ENCODE peak calls at places on chromosome 16, in eight cellular contexts. One of them, this sample, is unnamed. For H3K27me3, the result is how much of the 10 kb centered on the place peaks cover.

GRCh38 chr16:21158208-21159110 is at the start of gene LDAF1:
- DNase-seq in endodermal cell: peak
- DNase-seq in brain microvascular endothelial cell: peak
- DNase-seq in transverse colon: peak
- DNase-seq in SK-N-SH: peak
- DNase-seq in mesendoderm: peak
- DNase-seq in colonic mucosa: peak
- DNase-seq in uterus: peak
- DNase-seq in this sample: peak

GRCh38 chr16:4987250-4987579 is 29.1 kb downstream of the SEC14L5 start:
- DNase-seq in transverse colon: no peak
- DNase-seq in SK-N-SH: no peak
- DNase-seq in uterus: no peak
- DNase-seq in endodermal cell: no peak
- DNase-seq in mesendoderm: no peak
- DNase-seq in colonic mucosa: no peak
- DNase-seq in brain microvascular endothelial cell: no peak
- DNase-seq in this sample: no peak

GRCh38 chr16:81500833-81501521 is 56.4 kb downstream of the CMIP start:
- DNase-seq in mesendoderm: no peak
- DNase-seq in uterus: no peak
- DNase-seq in SK-N-SH: no peak
- DNase-seq in transverse colon: no peak
- DNase-seq in endodermal cell: no peak
- DNase-seq in brain microvascular endothelial cell: peak
- DNase-seq in colonic mucosa: no peak
- DNase-seq in this sample: peak

GRCh38 chr16:23729503-23730424 is 16.7 kb upstream of the ERN2 start:
- DNase-seq in SK-N-SH: no peak
- DNase-seq in uterus: no peak
- DNase-seq in brain microvascular endothelial cell: peak
- DNase-seq in endodermal cell: peak
- DNase-seq in mesendoderm: peak
- DNase-seq in transverse colon: peak
- DNase-seq in colonic mucosa: peak
- DNase-seq in this sample: peak

GRCh38 chr16:30091474-30092372 is at the start of gene TBX6:
- DNase-seq in uterus: peak
- DNase-seq in endodermal cell: peak
- DNase-seq in SK-N-SH: peak
- DNase-seq in transverse colon: peak
- DNase-seq in colonic mucosa: peak
- DNase-seq in mesendoderm: peak
- DNase-seq in brain microvascular endothelial cell: peak
- DNase-seq in this sample: peak

GRCh38 chr16:70250748-70251650 is 741 bp downstream of the EXOSC6 start:
- DNase-seq in endodermal cell: peak
- DNase-seq in colonic mucosa: peak
- DNase-seq in brain microvascular endothelial cell: peak
- DNase-seq in mesendoderm: peak
- DNase-seq in uterus: no peak
- DNase-seq in SK-N-SH: peak
- DNase-seq in transverse colon: peak
- DNase-seq in this sample: peak

GRCh38 chr16:9570521-9570920 is 479.1 kb downstream of the HAPSTR1 start:
- DNase-seq in colonic mucosa: no peak
- DNase-seq in SK-N-SH: no peak
- DNase-seq in transverse colon: no peak
- DNase-seq in brain microvascular endothelial cell: no peak
- DNase-seq in endodermal cell: no peak
- DNase-seq in uterus: no peak
- DNase-seq in mesendoderm: no peak
- DNase-seq in this sample: no peak

GRCh38 chr16:81758376-81758775 is 20.7 kb upstream of the PLCG2 start:
- DNase-seq in transverse colon: no peak
- DNase-seq in brain microvascular endothelial cell: peak
- DNase-seq in uterus: no peak
- DNase-seq in endodermal cell: no peak
- DNase-seq in SK-N-SH: no peak
- DNase-seq in colonic mucosa: no peak
- DNase-seq in mesendoderm: no peak
- DNase-seq in this sample: no peak

GRCh38 chr16:57648590-57649442 is 19.3 kb upstream of the ADGRG3 start:
- DNase-seq in endodermal cell: peak
- DNase-seq in brain microvascular endothelial cell: peak
- DNase-seq in uterus: peak
- DNase-seq in mesendoderm: peak
- DNase-seq in SK-N-SH: peak
- DNase-seq in colonic mucosa: peak
- DNase-seq in transverse colon: peak
- DNase-seq in this sample: peak
- H3K27me3 ChIP-seq in endodermal cell: under half
- H3K27me3 ChIP-seq in brain microvascular endothelial cell: under half
- H3K27me3 ChIP-seq in uterus: under half
- H3K27me3 ChIP-seq in mesendoderm: under half
- H3K27me3 ChIP-seq in SK-N-SH: under half
- H3K27me3 ChIP-seq in colonic mucosa: under half
- H3K27me3 ChIP-seq in transverse colon: under half
- H3K27me3 ChIP-seq in this sample: under half

DNA sequence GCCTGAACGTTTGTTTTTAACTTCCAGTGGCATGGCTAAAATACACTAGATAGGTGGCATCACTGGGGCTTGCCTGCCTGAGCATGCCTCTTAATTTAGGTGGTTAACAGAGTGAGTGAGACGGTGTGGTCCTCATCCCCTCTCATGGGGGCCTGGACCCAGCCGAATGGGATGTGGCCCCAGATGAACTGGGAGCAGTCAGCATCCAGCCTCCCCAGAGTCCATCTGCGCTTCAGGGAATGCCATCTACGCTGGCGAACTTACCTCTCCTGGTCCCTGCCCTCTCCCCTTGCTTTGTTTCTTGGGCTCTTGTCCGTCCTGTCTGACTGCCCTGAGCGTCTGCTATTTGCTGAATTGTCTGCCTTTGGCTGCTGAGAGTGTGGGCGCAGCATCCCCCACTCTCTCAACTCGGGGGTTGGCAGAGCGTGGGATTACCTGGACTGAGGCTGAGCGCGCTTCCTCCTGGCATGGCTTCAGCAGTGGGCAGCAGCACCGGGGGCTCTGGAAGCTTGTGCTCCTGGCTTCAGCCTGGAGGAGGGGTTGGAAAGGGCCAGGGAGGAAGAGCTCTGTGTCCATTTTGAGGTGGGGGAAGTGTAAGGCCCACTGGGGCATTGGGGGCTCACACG is 2.1 kb downstream of the RAB40C start:
- DNase-seq in brain microvascular endothelial cell: no peak
- DNase-seq in SK-N-SH: no peak
- DNase-seq in transverse colon: no peak
- DNase-seq in endodermal cell: no peak
- DNase-seq in uterus: no peak
- DNase-seq in colonic mucosa: no peak
- DNase-seq in mesendoderm: no peak
- DNase-seq in this sample: no peak
- H3K4me3 ChIP-seq in brain microvascular endothelial cell: no peak
- H3K4me3 ChIP-seq in SK-N-SH: no peak
- H3K4me3 ChIP-seq in transverse colon: no peak
- H3K4me3 ChIP-seq in endodermal cell: no peak
- H3K4me3 ChIP-seq in uterus: no peak
- H3K4me3 ChIP-seq in colonic mucosa: no peak
- H3K4me3 ChIP-seq in mesendoderm: no peak
- H3K4me3 ChIP-seq in this sample: no peak

DNA sequence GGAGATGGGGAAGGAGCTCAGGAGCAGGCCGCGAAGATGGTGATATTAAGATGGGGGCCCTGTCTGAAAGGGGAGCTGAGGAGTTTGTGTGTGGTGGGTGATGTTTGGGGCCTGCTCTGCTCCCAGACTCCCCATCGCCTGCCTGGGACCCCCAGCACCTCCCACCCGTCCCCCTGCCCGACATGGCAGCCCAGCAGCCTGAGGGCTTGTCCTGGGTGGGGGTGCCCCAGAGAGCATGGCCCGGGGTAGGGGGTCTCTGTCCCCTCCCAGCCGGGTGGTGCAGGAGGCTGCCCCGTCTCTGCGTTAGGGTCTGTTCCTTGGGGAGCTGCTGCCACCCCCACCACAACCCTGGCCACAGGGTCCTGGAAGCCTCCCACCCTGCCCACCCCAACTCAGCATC is 5.2 kb downstream of the CDH15 start:
- DNase-seq in SK-N-SH: no peak
- DNase-seq in colonic mucosa: no peak
- DNase-seq in transverse colon: no peak
- DNase-seq in uterus: no peak
- DNase-seq in mesendoderm: no peak
- DNase-seq in endodermal cell: no peak
- DNase-seq in brain microvascular endothelial cell: no peak
- DNase-seq in this sample: no peak
- H3K27me3 ChIP-seq in SK-N-SH: under half
- H3K27me3 ChIP-seq in colonic mucosa: under half
- H3K27me3 ChIP-seq in transverse colon: half or more
- H3K27me3 ChIP-seq in uterus: under half
- H3K27me3 ChIP-seq in mesendoderm: under half
- H3K27me3 ChIP-seq in endodermal cell: under half
- H3K27me3 ChIP-seq in brain microvascular endothelial cell: under half
- H3K27me3 ChIP-seq in this sample: under half

GRCh38 chr16:84806890-84807258 is 12.9 kb upstream of the CRISPLD2 start:
- DNase-seq in uterus: no peak
- DNase-seq in SK-N-SH: no peak
- DNase-seq in endodermal cell: no peak
- DNase-seq in mesendoderm: no peak
- DNase-seq in transverse colon: no peak
- DNase-seq in brain microvascular endothelial cell: no peak
- DNase-seq in colonic mucosa: no peak
- DNase-seq in this sample: no peak
- H3K4me3 ChIP-seq in uterus: no peak
- H3K4me3 ChIP-seq in SK-N-SH: peak
- H3K4me3 ChIP-seq in endodermal cell: no peak
- H3K4me3 ChIP-seq in mesendoderm: no peak
- H3K4me3 ChIP-seq in transverse colon: no peak
- H3K4me3 ChIP-seq in brain microvascular endothelial cell: peak
- H3K4me3 ChIP-seq in colonic mucosa: no peak
- H3K4me3 ChIP-seq in this sample: no peak

This sample was measured in MG63.